ENCODE peak calls at places on chromosome 10, in eight cellular contexts. W is neuronal stem cell; A is tibial artery; K is hepatocyte; N is upper lobe of right lung; V is CD4-positive, alpha-beta T cell; M is GM23248; G is pancreas. Y is an unnamed sample. For H3K9me3, the result is how much of the 10 kb centered on the place peaks cover.

GRCh38 chr10:82254237-82254636 is 379.2 kb downstream of the NRG3 start:
- DNase-seq in W (no peak), V (no peak), K (no peak), A (no peak), M (no peak), N (no peak), G (no peak), Y (no peak)

GRCh38 chr10:30591249-30591670 is 38.3 kb downstream of the LYZL2 start:
- DNase-seq in K (peak), G (no peak), N (no peak), A (no peak), W (peak), M (peak), V (peak), Y (no peak)

GRCh38 chr10:61836233-61836887 is 65.1 kb upstream of the ARID5B start:
- DNase-seq in M (peak), W (no peak), V (no peak), N (no peak), G (no peak), K (no peak), A (no peak), Y (no peak)

GRCh38 chr10:129394739-129395298 is 72.2 kb upstream of the MGMT start:
- DNase-seq in G (no peak), V (no peak), M (no peak), K (no peak), A (no peak), N (no peak), W (no peak), Y (no peak)

GRCh38 chr10:74901240-74901827 is 74.9 kb downstream of the KAT6B start:
- DNase-seq in W (no peak), K (no peak), M (no peak), G (no peak), N (no peak), V (no peak), A (no peak), Y (no peak)

GRCh38 chr10:21279217-21279575 is 246.3 kb downstream of the SKIDA1 start:
- DNase-seq in V (no peak), M (no peak), A (no peak), K (no peak), N (no peak), G (no peak), W (no peak), Y (no peak)

GRCh38 chr10:31319602-31320178 is 674 bp downstream of the ZEB1 start:
- DNase-seq in W (no peak), K (peak), M (no peak), N (peak), A (no peak), G (no peak), V (no peak), Y (no peak)

GRCh38 chr10:6737080-6737641 is 157.1 kb upstream of the PRKCQ start:
- DNase-seq in V (no peak), K (no peak), A (no peak), W (no peak), G (no peak), N (no peak), M (peak), Y (no peak)

GRCh38 chr10:100009283-100009792 is 409 bp downstream of the DNMBP start:
- DNase-seq in G (peak), M (peak), N (peak), V (no peak), W (no peak), K (peak), A (peak), Y (peak)

GRCh38 chr10:33722067-33722466 is 387.6 kb upstream of the NRP1 start:
- DNase-seq in N (no peak), M (no peak), K (no peak), G (no peak), V (no peak), W (no peak), A (no peak), Y (no peak)

GRCh38 chr10:58335306-58336005 is 650 bp downstream of the UBE2D1 start:
- DNase-seq in W (no peak), A (peak), N (peak), V (no peak), M (peak), K (peak), G (peak), Y (no peak)

GRCh38 chr10:100579261-100579660 is 43.5 kb downstream of the HIF1AN start:
- DNase-seq in M (no peak), N (no peak), G (no peak), K (no peak), A (no peak), W (no peak), V (no peak), Y (no peak)

GRCh38 chr10:117946525-117947070 is 100.1 kb downstream of the RAB11FIP2 start:
- DNase-seq in A (no peak), K (no peak), W (no peak), N (no peak), M (peak), V (no peak), G (no peak), Y (no peak)

GRCh38 chr10:34473174-34474059 is 341.7 kb downstream of the PARD3 start:
- DNase-seq in K (no peak), M (no peak), N (no peak), A (no peak), G (no peak), V (no peak), W (no peak), Y (no peak)

GRCh38 chr10:5622586-5622985 is 43.8 kb downstream of the ASB13 start:
- DNase-seq in W (no peak), N (no peak), M (peak), A (no peak), G (no peak), K (no peak), V (no peak), Y (no peak)

GRCh38 chr10:18618995-18619394 is 32.4 kb downstream of the NSUN6 start:
- DNase-seq in K (no peak), N (no peak), V (no peak), M (no peak), W (no peak), G (no peak), A (no peak), Y (no peak)

GRCh38 chr10:24209946-24210491 is 1.1 kb downstream of the KIAA1217 start:
- DNase-seq in V (no peak), M (peak), K (peak), A (no peak), N (no peak), W (no peak), G (no peak), Y (no peak)

GRCh38 chr10:48316236-48316635 is 9.8 kb downstream of the MAPK8 start:
- DNase-seq in W (no peak), K (peak), G (no peak), V (no peak), N (no peak), A (no peak), M (no peak), Y (no peak)

GRCh38 chr10:84291389-84291788 is 37.0 kb upstream of the CCSER2 start:
- DNase-seq in N (no peak), M (peak), K (peak), A (no peak), G (no peak), W (peak), V (no peak), Y (no peak)

GRCh38 chr10:21517134-21517982 is 8.1 kb downstream of the SKIDA1 start:
- DNase-seq in M (peak), N (peak), A (peak), K (peak), W (no peak), G (no peak), V (no peak), Y (peak)

GRCh38 chr10:28595618-28596017 is 62.7 kb downstream of the WAC start:
- DNase-seq in M (peak), K (no peak), W (no peak), V (no peak), A (no peak), G (no peak), N (no peak), Y (no peak)

GRCh38 chr10:28796606-28797512 is 119.5 kb downstream of the BAMBI start:
- DNase-seq in M (peak), G (no peak), N (no peak), K (peak), W (no peak), V (no peak), A (peak), Y (no peak)

GRCh38 chr10:21293518-21294356 is 231.7 kb downstream of the SKIDA1 start:
- DNase-seq in M (no peak), V (no peak), G (no peak), W (peak), K (no peak), N (no peak), A (no peak), Y (no peak)

GRCh38 chr10:13560597-13560996 is 26.2 kb upstream of the PRPF18 start:
- DNase-seq in W (no peak), G (no peak), K (no peak), N (no peak), V (no peak), A (no peak), M (peak), Y (no peak)

DNA sequence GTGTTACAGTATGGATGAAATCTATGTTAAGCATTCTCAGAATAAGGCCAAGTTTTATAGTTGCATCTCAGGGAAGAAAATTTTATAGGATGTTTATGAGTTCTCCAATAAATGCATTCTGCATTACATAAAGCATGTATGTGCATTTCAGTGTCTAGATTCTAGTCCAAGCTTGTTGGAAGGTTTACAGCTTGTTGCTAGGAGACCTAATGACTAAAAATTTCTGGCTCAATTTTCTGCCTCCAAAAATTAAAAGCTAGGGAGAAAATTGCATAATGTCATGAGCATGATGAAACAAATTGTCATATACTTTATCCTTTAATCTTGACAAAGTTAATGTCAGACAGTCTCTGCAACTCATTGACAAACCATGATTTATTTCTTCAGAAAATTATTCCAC is 18.5 kb downstream of the LIPM start:
- DNase-seq in M (peak), V (no peak), W (no peak), N (no peak), G (no peak), K (peak), A (no peak), Y (no peak)
- H3K27ac ChIP-seq in M (peak), V (no peak), W (no peak), N (no peak), G (no peak), K (no peak), A (no peak), Y (no peak)

DNA sequence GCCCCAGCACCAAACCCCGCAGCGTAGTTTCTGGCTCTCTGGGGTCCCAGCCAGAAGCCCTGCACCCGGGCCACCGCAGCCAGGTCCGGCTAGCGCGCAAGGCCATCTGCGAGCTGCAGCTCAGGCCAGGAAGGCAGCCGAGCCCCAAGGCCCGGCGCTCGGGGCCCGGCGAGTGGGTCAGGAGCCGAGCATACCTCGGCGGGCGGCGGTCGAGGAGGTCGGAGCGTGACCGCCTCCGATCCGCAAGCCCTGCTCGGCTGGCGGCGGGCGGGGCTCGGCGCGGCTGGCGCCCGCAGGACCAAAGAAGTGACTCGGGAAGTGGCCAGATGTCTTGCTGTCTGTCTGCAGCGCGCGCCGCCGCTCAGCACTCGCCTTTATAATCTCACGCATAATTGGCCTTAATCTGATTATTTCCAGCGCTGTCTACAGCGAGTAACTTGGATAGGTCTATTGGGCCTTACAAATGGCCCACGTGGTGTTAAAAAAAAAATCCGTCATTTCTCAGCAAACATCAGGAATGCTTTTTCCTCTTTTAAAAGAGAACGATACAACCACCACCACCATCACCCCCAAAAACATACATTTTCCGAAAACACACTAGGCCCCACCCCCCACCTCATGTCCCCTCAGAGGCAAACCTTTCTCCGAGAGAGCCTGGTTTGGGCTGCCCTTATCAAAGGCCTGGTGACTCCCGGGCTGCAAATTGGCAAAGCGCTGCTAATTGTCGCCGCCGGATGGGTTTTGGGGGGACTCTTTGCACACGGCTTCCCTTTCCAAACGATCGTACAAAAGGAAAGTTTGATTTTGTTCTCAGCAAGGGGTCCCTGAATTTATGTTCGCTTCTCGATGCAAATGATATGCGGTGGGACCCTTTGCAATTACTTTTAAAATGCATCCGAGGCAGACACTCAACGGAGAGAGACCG is at the start of gene DRGX:
- DNase-seq in G (no peak), N (no peak), V (no peak), A (no peak), W (peak), K (no peak), M (peak), Y (no peak)
- H3K9me3 ChIP-seq in G (under half), N (under half), V (under half), A (under half), W (under half), K (under half), M (under half), Y (under half)

DNA sequence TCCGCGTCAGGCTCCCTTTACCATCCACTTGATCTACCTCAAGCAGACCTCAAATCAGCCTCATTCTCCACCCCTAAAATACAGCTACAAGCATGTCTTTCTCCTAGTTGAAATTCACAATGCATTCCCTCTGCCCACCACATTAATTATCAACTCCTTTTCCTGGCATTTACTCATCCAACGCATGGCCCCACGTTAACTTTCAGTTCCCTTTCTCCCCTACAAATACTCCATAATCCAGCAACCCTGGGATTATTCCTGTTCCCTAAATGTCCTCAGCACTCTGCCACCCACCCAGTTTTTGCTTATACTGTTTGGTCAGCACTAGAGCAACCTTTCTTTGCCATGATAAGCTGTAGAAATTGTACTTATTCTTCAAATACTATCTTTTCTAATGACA is 5.7 kb upstream of the VIM start:
- DNase-seq in N (no peak), G (no peak), V (no peak), A (no peak), K (no peak), M (no peak), W (no peak), Y (no peak)
- H3K27ac ChIP-seq in N (no peak), G (no peak), V (no peak), A (no peak), K (no peak), M (no peak), W (no peak), Y (no peak)

DNA sequence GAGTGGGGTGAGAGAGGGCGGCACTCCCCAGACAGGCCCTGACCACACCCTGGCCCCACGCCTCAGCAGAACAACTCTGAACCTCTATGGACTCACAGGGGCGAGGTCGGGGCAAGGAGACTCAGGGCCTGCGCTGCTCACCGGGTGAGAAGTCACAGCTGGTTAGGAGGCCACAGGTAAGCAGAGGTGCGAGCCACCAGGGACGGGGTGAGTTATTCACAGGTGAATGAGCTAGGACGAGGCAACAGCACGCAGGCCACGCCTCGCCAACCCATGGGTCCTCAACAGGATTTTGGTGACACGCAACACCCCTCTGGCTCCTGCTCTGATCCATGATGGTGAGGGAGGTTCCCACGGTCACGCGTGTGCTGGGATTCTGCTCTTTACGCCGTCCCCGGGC is 202.5 kb downstream of the ADARB2 start:
- DNase-seq in A (no peak), K (no peak), W (no peak), M (no peak), N (peak), G (no peak), V (no peak), Y (no peak)
- H3K9me3 ChIP-seq in A (under half), K (under half), W (under half), M (under half), N (under half), G (under half), V (under half), Y (under half)

GRCh38 chr10:119871881-119872609 is 598 bp downstream of the MCMBP start:
- DNase-seq in M (peak), N (peak), V (peak), G (peak), A (peak), W (peak), K (peak), Y (peak)
- H3K27ac ChIP-seq in M (peak), N (peak), V (peak), G (peak), A (peak), W (peak), K (peak), Y (peak)

GRCh38 chr10:123515661-123516060 is 150.5 kb upstream of the GPR26 start:
- DNase-seq in N (no peak), M (no peak), A (no peak), V (no peak), K (no peak), G (no peak), W (no peak), Y (no peak)
- H3K9me3 ChIP-seq in N (under half), M (under half), A (under half), V (under half), K (under half), G (under half), W (under half), Y (under half)

DNA sequence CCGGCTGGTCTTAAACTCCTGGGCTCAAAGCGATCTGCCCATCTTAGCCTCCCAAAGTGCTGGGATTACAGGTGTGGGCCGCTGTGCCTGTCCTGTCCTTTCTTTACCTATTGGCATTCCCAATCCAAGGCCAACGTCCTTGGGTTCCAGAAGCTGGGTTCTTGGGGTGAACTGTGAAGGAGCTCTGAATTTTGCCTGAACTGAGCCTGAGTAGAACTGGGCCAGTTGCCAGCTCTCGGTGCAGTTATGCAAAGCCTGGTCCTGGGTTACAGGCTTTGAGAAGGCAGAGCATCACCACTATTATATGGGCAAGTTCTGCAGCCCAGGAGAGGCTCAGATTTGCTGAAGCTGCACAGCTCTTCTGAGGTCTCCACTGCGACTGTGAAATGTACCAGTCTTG is 24.6 kb upstream of the SH2D4B start:
- DNase-seq in G (no peak), N (no peak), M (no peak), A (peak), K (no peak), W (no peak), V (no peak), Y (no peak)
- H3K27ac ChIP-seq in G (no peak), N (no peak), M (no peak), A (no peak), K (no peak), W (no peak), V (no peak), Y (no peak)

DNA sequence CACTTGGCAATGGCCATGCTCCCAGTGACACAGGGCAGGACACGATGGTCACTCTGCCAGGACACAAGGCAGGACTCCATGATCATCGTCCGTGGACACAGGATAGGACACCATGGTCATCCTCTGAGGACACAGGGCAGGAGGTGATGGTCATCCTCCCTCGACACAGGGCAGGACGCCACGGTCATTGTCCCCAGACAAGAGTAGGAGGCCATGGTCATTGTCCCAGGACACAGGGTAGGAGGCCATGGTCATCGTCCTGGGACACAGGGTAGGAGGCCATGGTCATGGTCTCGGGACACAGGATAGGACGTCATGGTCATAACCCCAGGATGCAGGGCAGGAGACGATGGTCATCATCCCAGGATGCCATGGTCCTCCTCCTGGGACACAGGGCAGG is 289.2 kb downstream of the TCERG1L start:
- DNase-seq in G (no peak), V (no peak), A (no peak), N (peak), M (no peak), K (no peak), W (no peak), Y (no peak)
- H3K9me3 ChIP-seq in G (under half), V (under half), A (under half), N (under half), M (under half), K (under half), W (under half), Y (under half)

Y was measured in Peyer's patch.